ENCODE peak calls at places on chromosome 13, in eight cellular contexts. D is progenitor cell of endocrine pancreas, A is heart left ventricle, M is cardiac fibroblast, K is RWPE1, W is adrenal gland, P is omental fat pad, O is astrocyte of the spinal cord. E is an unnamed sample.

GRCh38 chr13:114099918-114100445 is 32.4 kb downstream of the RASA3 start:
- DNase-seq in D (no peak), A (peak), M (peak), K (no peak), W (peak), P (peak), O (no peak), E (no peak)

GRCh38 chr13:104253063-104253680 is 1187.0 kb upstream of the SLC10A2 start:
- DNase-seq in D (no peak), A (no peak), M (peak), K (no peak), W (no peak), P (no peak), O (peak), E (no peak)

GRCh38 chr13:62193919-62194318 is 778.3 kb upstream of the PCDH20 start:
- DNase-seq in D (no peak), A (no peak), M (no peak), K (no peak), W (no peak), P (no peak), O (no peak), E (no peak)

GRCh38 chr13:50731400-50731799 is 112.1 kb downstream of the DLEU7 start:
- DNase-seq in D (no peak), A (no peak), M (peak), K (peak), W (no peak), P (no peak), O (peak), E (no peak)

GRCh38 chr13:97212540-97213146 is 9.5 kb upstream of the MBNL2 start:
- DNase-seq in D (no peak), A (no peak), M (peak), K (peak), W (peak), P (no peak), O (peak), E (no peak)

GRCh38 chr13:102440259-102440936 is 38.5 kb upstream of the FGF14 start:
- DNase-seq in D (no peak), A (no peak), M (no peak), K (peak), W (no peak), P (no peak), O (no peak), E (no peak)

GRCh38 chr13:25980255-25980654 is 71.6 kb downstream of the SHISA2 start:
- DNase-seq in D (no peak), A (no peak), M (peak), K (no peak), W (no peak), P (no peak), O (no peak), E (no peak)

GRCh38 chr13:64234255-64234654 is 2818.6 kb upstream of the PCDH20 start:
- DNase-seq in D (no peak), A (no peak), M (peak), K (no peak), W (no peak), P (no peak), O (no peak), E (no peak)

GRCh38 chr13:26614721-26615120 is 57.2 kb downstream of the WASF3 start:
- DNase-seq in D (no peak), A (no peak), M (no peak), K (no peak), W (no peak), P (no peak), O (no peak), E (no peak)

GRCh38 chr13:40550130-40550529 is 116.3 kb downstream of the FOXO1 start:
- DNase-seq in D (no peak), A (no peak), M (no peak), K (no peak), W (no peak), P (no peak), O (peak), E (no peak)

GRCh38 chr13:37194428-37194861 is 89.0 kb upstream of the CSNK1A1L start:
- DNase-seq in D (no peak), A (no peak), M (peak), K (peak), W (no peak), P (no peak), O (peak), E (no peak)

GRCh38 chr13:91292630-91293221 is 54.8 kb upstream of the MIR17HG start:
- DNase-seq in D (no peak), A (no peak), M (no peak), K (no peak), W (no peak), P (no peak), O (no peak), E (no peak)
- TF ChIP-seq CTCF in D (no peak), A (no peak), M (no peak), K (no peak), W (no peak), P (no peak), O (no peak), E (no peak)

GRCh38 chr13:33311040-33311439 is 25.5 kb upstream of the STARD13 start:
- DNase-seq in D (no peak), A (no peak), M (no peak), K (no peak), W (no peak), P (no peak), O (no peak), E (no peak)

GRCh38 chr13:33307820-33308219 is 22.3 kb upstream of the STARD13 start:
- DNase-seq in D (no peak), A (no peak), M (no peak), K (no peak), W (no peak), P (no peak), O (peak), E (no peak)

GRCh38 chr13:33313504-33313903 is 27.9 kb upstream of the STARD13 start:
- DNase-seq in D (no peak), A (no peak), M (no peak), K (no peak), W (no peak), P (no peak), O (no peak), E (no peak)

GRCh38 chr13:33310245-33311038 is 24.9 kb upstream of the STARD13 start:
- DNase-seq in D (no peak), A (no peak), M (no peak), K (no peak), W (no peak), P (no peak), O (no peak), E (no peak)

GRCh38 chr13:33312150-33312908 is 26.8 kb upstream of the STARD13 start:
- DNase-seq in D (no peak), A (no peak), M (peak), K (peak), W (no peak), P (no peak), O (peak), E (no peak)
- TF ChIP-seq CTCF in D (no peak), A (peak), M (peak), K (peak), W (no peak), P (no peak), O (peak), E (peak)

GRCh38 chr13:30685320-30685859 is 50.0 kb upstream of the ALOX5AP start:
- DNase-seq in D (no peak), A (no peak), M (no peak), K (no peak), W (no peak), P (no peak), O (no peak), E (no peak)

GRCh38 chr13:30681489-30682242 is 53.7 kb upstream of the ALOX5AP start:
- DNase-seq in D (no peak), A (no peak), M (peak), K (no peak), W (no peak), P (no peak), O (no peak), E (no peak)

GRCh38 chr13:30673669-30674521 is 56.2 kb downstream of the USPL1 start:
- DNase-seq in D (peak), A (peak), M (peak), K (peak), W (peak), P (peak), O (peak), E (peak)

GRCh38 chr13:30676672-30677071 is 58.7 kb upstream of the ALOX5AP start:
- DNase-seq in D (no peak), A (no peak), M (peak), K (no peak), W (no peak), P (no peak), O (peak), E (no peak)

GRCh38 chr13:30679483-30680330 is 55.6 kb upstream of the ALOX5AP start:
- DNase-seq in D (no peak), A (no peak), M (peak), K (peak), W (no peak), P (no peak), O (peak), E (no peak)
- TF ChIP-seq CTCF in D (peak), A (peak), M (peak), K (peak), W (peak), P (no peak), O (peak), E (peak)

GRCh38 chr13:45879666-45880065 is 28.1 kb upstream of the SIAH3 start:
- DNase-seq in D (no peak), A (peak), M (no peak), K (peak), W (peak), P (no peak), O (peak), E (no peak)
- TF ChIP-seq CTCF in D (peak), A (no peak), M (peak), K (peak), W (peak), P (no peak), O (peak), E (peak)

DNA sequence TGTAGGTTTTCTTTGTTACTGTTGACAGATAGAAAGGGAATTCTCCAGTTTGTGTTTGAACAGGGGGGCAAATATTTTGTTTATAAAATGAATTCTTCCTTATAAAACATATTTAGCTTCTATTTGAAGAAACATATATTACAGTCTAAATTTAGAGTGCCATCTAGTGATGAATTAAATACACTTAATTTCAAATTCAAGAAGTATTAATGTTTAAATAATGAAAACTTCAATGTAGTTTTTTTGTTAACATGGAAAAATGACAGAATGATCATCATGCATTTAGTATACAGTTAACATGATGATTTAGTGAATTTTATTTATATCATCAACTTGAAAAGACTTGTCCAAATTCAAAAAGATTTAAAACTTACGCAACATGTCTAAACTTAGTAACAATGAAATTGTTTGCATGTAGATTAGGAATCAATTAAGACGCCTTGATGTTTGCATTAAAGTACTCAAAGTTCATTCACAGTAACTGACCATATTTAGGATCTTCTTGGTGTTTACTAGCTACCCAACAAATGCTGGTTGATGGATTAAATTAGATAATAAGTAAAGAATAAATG is 765.9 kb upstream of the SLITRK1 start:
- DNase-seq in D (no peak), A (no peak), M (peak), K (no peak), W (no peak), P (no peak), O (no peak), E (no peak)
- TF ChIP-seq CTCF in D (no peak), A (peak), M (peak), K (peak), W (no peak), P (no peak), O (no peak), E (peak)

GRCh38 chr13:110713981-110714797 is 689 bp downstream of the ING1 start:
- DNase-seq in D (peak), A (peak), M (peak), K (peak), W (peak), P (no peak), O (peak), E (no peak)
- TF ChIP-seq CTCF in D (no peak), A (no peak), M (no peak), K (no peak), W (no peak), P (no peak), O (no peak), E (peak)

DNA sequence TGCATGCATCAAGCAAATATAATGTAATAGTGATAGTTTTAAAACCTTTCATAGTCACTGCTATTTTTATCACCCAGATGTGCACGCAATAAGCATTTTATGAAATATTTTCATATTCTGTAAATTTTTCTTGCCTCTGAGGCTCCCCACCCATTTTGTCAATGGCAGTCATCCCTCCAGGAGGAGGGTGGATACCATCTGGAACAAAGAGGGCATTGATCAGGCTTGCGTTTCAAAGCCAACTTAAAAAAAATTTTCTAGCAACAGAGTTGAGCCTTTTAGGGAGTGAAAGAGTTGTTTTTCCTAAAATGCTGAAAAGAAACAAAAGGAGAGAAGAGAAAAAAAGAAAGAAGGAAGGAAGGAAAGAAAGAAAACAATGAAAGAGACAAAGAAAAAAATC is 63.5 kb upstream of the KLF12 start:
- DNase-seq in D (no peak), A (no peak), M (no peak), K (no peak), W (no peak), P (no peak), O (no peak), E (no peak)
- TF ChIP-seq CTCF in D (no peak), A (no peak), M (no peak), K (no peak), W (no peak), P (no peak), O (no peak), E (no peak)